ENCODE peak calls at places on chromosomes 1 and 21, in eight cellular contexts. N, K, U, I, Z, S, F and V are unnamed samples.

GRCh38 chr1:184826001-184826400 is 71.3 kb upstream of the EDEM3 start:
- ATAC-seq in N (peak; percentile 56), K (no peak), U (no peak), I (no peak), Z (no peak), S (no peak), F (no peak), V (no peak)

GRCh38 chr1:92817986-92818764 is 13.7 kb upstream of the RPL5 start:
- ATAC-seq in N (peak; percentile 90), K (peak; percentile 79), U (no peak), I (peak; percentile 67), Z (no peak), S (peak; percentile 54), F (peak; percentile 79), V (peak; percentile 53)

GRCh38 chr21:25717491-25718139 is 17.1 kb downstream of the ATP5PF start:
- ATAC-seq in N (no peak), K (no peak), U (peak; percentile 37), I (no peak), Z (no peak), S (no peak), F (no peak), V (no peak)

GRCh38 chr1:101338714-101339430 is 102.1 kb downstream of the S1PR1 start:
- ATAC-seq in N (no peak), K (no peak), U (no peak), I (no peak), Z (no peak), S (no peak), F (no peak), V (no peak)

GRCh38 chr1:37398096-37398495 is 76.3 kb upstream of the ZC3H12A start:
- ATAC-seq in N (no peak), K (no peak), U (no peak), I (no peak), Z (no peak), S (no peak), F (no peak), V (no peak)

GRCh38 chr1:17665950-17666720 is 89.0 kb upstream of the ACTL8 start:
- ATAC-seq in N (no peak), K (no peak), U (no peak), I (no peak), Z (no peak), S (no peak), F (peak; percentile 62), V (no peak)

GRCh38 chr1:198238121-198238520 is 81.3 kb downstream of the NEK7 start:
- ATAC-seq in N (peak; percentile 42), K (no peak), U (no peak), I (no peak), Z (no peak), S (no peak), F (peak; percentile 73), V (no peak)

GRCh38 chr1:147389532-147390184 is 147.2 kb downstream of the CHD1L start:
- ATAC-seq in N (peak; percentile 84), K (peak; percentile 89), U (no peak), I (peak; percentile 58), Z (peak; percentile 95), S (peak; percentile 78), F (peak; percentile 91), V (no peak)

GRCh38 chr1:226486163-226486562 is 62.4 kb upstream of the STUM start:
- ATAC-seq in N (no peak), K (no peak), U (no peak), I (no peak), Z (no peak), S (no peak), F (no peak), V (no peak)

GRCh38 chr1:24551910-24552571 is 3.8 kb upstream of the NCMAP start:
- ATAC-seq in N (no peak), K (no peak), U (no peak), I (no peak), Z (peak; percentile 78), S (no peak), F (peak; percentile 75), V (no peak)

GRCh38 chr21:33393348-33393747 is 9.9 kb upstream of the IFNGR2 start:
- ATAC-seq in N (no peak), K (no peak), U (no peak), I (no peak), Z (no peak), S (no peak), F (peak; percentile 8), V (no peak)

GRCh38 chr1:228986093-228986904 is 251.0 kb downstream of the RHOU start:
- ATAC-seq in N (no peak), K (no peak), U (no peak), I (no peak), Z (no peak), S (no peak), F (peak; percentile 39), V (no peak)

GRCh38 chr1:20124451-20125057 is 5.2 kb upstream of the PLA2G2D start:
- ATAC-seq in N (peak; percentile 75), K (peak; percentile 86), U (peak; percentile 74), I (no peak), Z (no peak), S (peak; percentile 83), F (peak; percentile 25), V (peak; percentile 71)

GRCh38 chr1:70234733-70235132 is 13.6 kb downstream of the SRSF11 start:
- ATAC-seq in N (no peak), K (no peak), U (no peak), I (no peak), Z (no peak), S (no peak), F (no peak), V (no peak)

GRCh38 chr1:31545927-31546540 is 30.3 kb upstream of the TINAGL1 start:
- ATAC-seq in N (no peak), K (no peak), U (no peak), I (no peak), Z (no peak), S (no peak), F (no peak), V (no peak)

GRCh38 chr1:31548518-31548898 is 27.8 kb upstream of the TINAGL1 start:
- ATAC-seq in N (no peak), K (peak; percentile 33), U (peak; percentile 10), I (no peak), Z (peak; percentile 32), S (peak; percentile 20), F (peak; percentile 2), V (peak; percentile 35)

GRCh38 chr1:31551206-31551605 is 25.1 kb upstream of the TINAGL1 start:
- ATAC-seq in N (no peak), K (no peak), U (no peak), I (no peak), Z (no peak), S (no peak), F (no peak), V (no peak)

GRCh38 chr1:31549807-31550620 is 26.3 kb upstream of the TINAGL1 start:
- ATAC-seq in N (peak; percentile 82), K (peak; percentile 1), U (peak; percentile 89), I (peak; percentile 28), Z (peak; percentile 70), S (peak; percentile 54), F (peak; percentile 58), V (no peak)

GRCh38 chr1:31548899-31549806 is 27.2 kb upstream of the TINAGL1 start:
- ATAC-seq in N (peak; percentile 91), K (peak; percentile 92), U (peak; percentile 83), I (peak; percentile 96), Z (peak; percentile 90), S (peak; percentile 93), F (peak; percentile 98), V (peak; percentile 94)
- H3K4me3 ChIP-seq in N (peak overlapping the region; percentile 23), K (peak overlapping the region; percentile 41), U (peak overlapping the region; percentile 8), I (no peak overlapping the region), Z (peak overlapping the region; percentile 75), S (peak overlapping the region; percentile 45), F (peak overlapping the region; percentile 32), V (peak overlapping the region; percentile 2)

GRCh38 chr1:4464478-4464877 is 189.9 kb upstream of the AJAP1 start:
- ATAC-seq in N (no peak), K (no peak), U (no peak), I (no peak), Z (no peak), S (no peak), F (no peak), V (no peak)

GRCh38 chr1:4460651-4461050 is 193.8 kb upstream of the AJAP1 start:
- ATAC-seq in N (no peak), K (no peak), U (no peak), I (no peak), Z (no peak), S (no peak), F (no peak), V (no peak)

GRCh38 chr1:4462831-4463484 is 191.5 kb upstream of the AJAP1 start:
- ATAC-seq in N (no peak), K (no peak), U (no peak), I (no peak), Z (no peak), S (no peak), F (no peak), V (no peak)

GRCh38 chr1:4461726-4462290 is 192.6 kb upstream of the AJAP1 start:
- ATAC-seq in N (no peak), K (no peak), U (no peak), I (no peak), Z (no peak), S (no peak), F (no peak), V (no peak)

GRCh38 chr1:4463631-4464030 is 190.8 kb upstream of the AJAP1 start:
- ATAC-seq in N (no peak), K (no peak), U (no peak), I (no peak), Z (no peak), S (no peak), F (no peak), V (no peak)
- H3K9me3 ChIP-seq in N (no peaks in the 10 kb centered on the region), K (peaks cover 3% of the 10 kb centered on the region), U (no peaks in the 10 kb centered on the region), I (no peaks in the 10 kb centered on the region), Z (no peaks in the 10 kb centered on the region), S (no peaks in the 10 kb centered on the region), F (no peaks in the 10 kb centered on the region), V (no peaks in the 10 kb centered on the region)

DNA sequence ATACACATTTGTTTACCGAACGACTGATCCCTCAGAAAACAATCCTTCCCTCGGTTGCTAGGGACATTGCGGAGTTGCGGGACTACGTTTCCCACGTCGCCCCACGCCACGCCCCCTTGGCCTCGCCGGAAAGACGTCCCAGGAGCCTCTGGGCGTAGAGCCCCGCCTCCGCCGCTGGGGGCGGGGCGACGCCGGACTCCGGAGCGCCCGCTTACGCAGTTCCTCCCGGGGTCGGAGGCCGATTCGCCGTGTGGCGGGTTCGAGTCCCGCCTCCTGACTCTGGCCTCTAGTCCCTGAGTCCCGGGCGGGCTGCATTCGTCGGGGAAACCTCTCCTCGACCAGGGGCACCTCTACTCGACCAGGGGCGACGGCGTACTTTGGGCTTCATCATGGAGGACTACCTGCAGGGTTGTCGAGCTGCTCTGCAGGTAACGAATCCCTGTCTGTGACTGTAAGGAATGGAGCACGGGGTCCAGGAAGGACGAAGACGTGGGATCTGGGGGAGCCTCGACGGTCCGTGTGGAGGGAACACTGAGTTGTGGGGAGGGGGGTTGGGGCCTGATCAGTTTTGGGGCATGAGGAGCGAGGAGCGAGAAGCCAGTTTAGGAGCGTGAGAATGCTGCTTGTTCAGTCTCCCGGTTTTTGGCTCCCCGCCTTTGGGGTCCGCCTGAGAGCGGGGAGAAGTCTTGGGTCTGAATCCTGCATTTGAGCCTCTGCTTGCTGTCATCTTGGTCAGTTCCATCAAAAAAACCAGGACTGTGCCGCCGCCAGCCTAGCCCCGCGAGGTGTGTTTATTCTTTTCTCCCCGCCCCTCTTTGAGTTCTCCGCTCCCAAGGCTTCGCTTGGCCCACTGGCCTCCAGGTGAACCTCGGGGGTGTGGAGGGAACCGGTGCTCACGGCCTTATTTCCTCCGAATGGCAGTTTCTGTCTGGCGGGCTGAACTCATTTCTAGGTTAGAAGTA is at the start of gene PRUNE1:
- ATAC-seq in N (peak; percentile 91), K (peak; percentile 92), U (peak; percentile 80), I (peak; percentile 90), Z (peak; percentile 55), S (peak; percentile 84), F (peak; percentile 83), V (peak; percentile 93)
- TF ChIP-seq POLR2A in N (peak; percentile 75), K (peak; percentile 58), U (peak; percentile 72), I (peak; percentile 52), Z (peak; percentile 54), S (peak; percentile 19), F (peak; percentile 39), V (peak; percentile 43)

GRCh38 chr1:27011058-27011764 is 1.4 kb downstream of the TENT5B start:
- ATAC-seq in N (no peak), K (peak; percentile 46), U (no peak), I (no peak), Z (no peak), S (peak; percentile 30), F (no peak), V (peak; percentile 56)
- H3K4me3 ChIP-seq in N (no peak overlapping the region), K (peak overlapping the region; percentile 49), U (no peak overlapping the region), I (no peak overlapping the region), Z (peak overlapping the region; percentile 32), S (no peak overlapping the region), F (no peak overlapping the region), V (peak overlapping the region; percentile 86)